ENCODE peak calls at places on chromosome 22, in five cellular contexts. L, X, K, Q and S are unnamed samples.
A peak's percentile ranks its signal among the peaks of the same experiment; 100 is the strongest.

GRCh38 chr22:17164392-17165024 is 5.4 kb upstream of the HDHD5 start:
- DNase-seq in L (no peak), Q (no peak), X (no peak), K (no peak), S (no peak)

GRCh38 chr22:48517039-48518030 is 1310.3 kb downstream of the BRD1 start:
- DNase-seq in Q (no peak), K (no peak), X (no peak), L (no peak), S (no peak)

GRCh38 chr22:47190957-47191323 is 428.5 kb downstream of the TBC1D22A start:
- DNase-seq in L (no peak), K (no peak), Q (peak; percentile 72), X (no peak), S (no peak)

GRCh38 chr22:49571326-49571725 is 256.3 kb downstream of the BRD1 start:
- DNase-seq in Q (peak; percentile 62), X (no peak), L (no peak), K (no peak), S (no peak)

GRCh38 chr22:30267382-30268302 is 991 bp upstream of the OSM start:
- DNase-seq in Q (no peak), L (no peak), K (peak; percentile 66), X (no peak), S (peak; percentile 67)

GRCh38 chr22:25113316-25113721 is 86.3 kb upstream of the CRYBB3 start:
- DNase-seq in K (no peak), Q (no peak), X (no peak), L (no peak), S (no peak)

GRCh38 chr22:49325531-49326395 is 501.9 kb downstream of the BRD1 start:
- DNase-seq in Q (peak; percentile 64), X (no peak), L (no peak), K (no peak), S (no peak)

GRCh38 chr22:43828711-43829447 is 16.8 kb upstream of the EFCAB6 start:
- DNase-seq in Q (no peak), X (no peak), K (no peak), L (no peak), S (peak; percentile 6)

GRCh38 chr22:47604563-47604962 is 842.1 kb downstream of the TBC1D22A start:
- DNase-seq in K (no peak), L (no peak), Q (peak; percentile 11), X (no peak), S (no peak)

GRCh38 chr22:46969491-46969890 is 207.0 kb downstream of the TBC1D22A start:
- DNase-seq in X (no peak), L (peak; percentile 82), Q (no peak), K (peak; percentile 75), S (no peak)

GRCh38 chr22:25475554-25476022 is 88.9 kb upstream of the GRK3 start:
- DNase-seq in X (peak; percentile 72), K (no peak), Q (no peak), L (no peak), S (no peak)

GRCh38 chr22:27970596-27971220 is 51.7 kb upstream of the PITPNB start:
- DNase-seq in L (no peak), Q (no peak), K (no peak), X (no peak), S (no peak)

GRCh38 chr22:40635940-40636379 is 559 bp downstream of the MRTFA start:
- DNase-seq in X (no peak), L (peak; percentile 18), K (no peak), Q (no peak), S (no peak)

GRCh38 chr22:37162221-37163095 is 12.7 kb upstream of the IL2RB start:
- DNase-seq in K (peak; percentile 81), Q (peak; percentile 52), X (no peak), L (peak; percentile 96), S (peak; percentile 59)

GRCh38 chr22:38824587-38824986 is 19.2 kb downstream of the NPTXR start:
- DNase-seq in K (peak; percentile 34), L (peak; percentile 66), Q (peak; percentile 69), X (no peak), S (peak; percentile 78)

GRCh38 chr22:19151329-19152191 is 1.5 kb upstream of the GSC2 start:
- DNase-seq in X (no peak), L (no peak), Q (no peak), K (no peak), S (no peak)

GRCh38 chr22:25636323-25636722 is 71.8 kb downstream of the GRK3 start:
- DNase-seq in Q (no peak), K (no peak), L (no peak), X (no peak), S (no peak)